ENCODE peak calls at places on chromosomes 2 and 18, in six cellular contexts. Y is GM04503; X is GM23248; E is ovary; K is stimulated activated CD4-positive, alpha-beta T cell treated with anti-CD3 and anti-CD28 coated beads, Interleukin-15, amount 100 ng/mL, for 24 hours; C is CD4-positive, alpha-beta memory T cell. S is an unnamed sample.

GRCh38 chr2:200408428-200409311 is 101.2 kb downstream of the KCTD18 start:
- DNase-seq in E (no peak), X (peak; percentile 93), Y (peak; percentile 60), K (no peak), C (no peak), S (no peak)

GRCh38 chr2:236965021-236965840 is 120.5 kb upstream of the COPS8 start:
- DNase-seq in K (no peak), X (no peak), E (no peak), C (no peak), Y (no peak), S (no peak)

GRCh38 chr2:121519732-121520640 is 10.7 kb upstream of the RNU4ATAC start:
- DNase-seq in E (no peak), X (no peak), Y (no peak), C (no peak), K (no peak), S (no peak)

GRCh38 chr2:39140322-39140847 is 19.5 kb upstream of the SOS1 start:
- DNase-seq in X (no peak), K (no peak), C (no peak), Y (no peak), E (no peak), S (no peak)

GRCh38 chr18:39647627-39648502 is 2082.3 kb upstream of the CELF4 start:
- DNase-seq in Y (peak; percentile 62), X (peak; percentile 87), E (no peak), K (no peak), C (no peak), S (peak; percentile 86)

GRCh38 chr2:120675460-120676130 is 60.1 kb upstream of the GLI2 start:
- DNase-seq in C (peak; percentile 47), E (peak; percentile 78), X (peak; percentile 77), Y (no peak), K (peak; percentile 66), S (no peak)

GRCh38 chr2:68318686-68319396 is 908 bp downstream of the CNRIP1 start:
- DNase-seq in Y (no peak), K (no peak), E (no peak), X (peak; percentile 53), C (no peak), S (no peak)

GRCh38 chr2:24199968-24200590 is 25.2 kb downstream of the FAM228A start:
- DNase-seq in Y (no peak), E (no peak), C (no peak), X (no peak), K (no peak), S (no peak)

GRCh38 chr18:63224574-63224973 is 95.0 kb downstream of the BCL2 start:
- DNase-seq in X (no peak), E (no peak), K (peak; percentile 69), C (peak; percentile 66), Y (no peak), S (no peak)

GRCh38 chr2:27752551-27753237 is 18.8 kb upstream of the MRPL33 start:
- DNase-seq in X (no peak), E (no peak), K (no peak), Y (no peak), C (no peak), S (no peak)

GRCh38 chr2:105184420-105184819 is 57.1 kb upstream of the GPR45 start:
- DNase-seq in C (no peak), K (no peak), Y (no peak), E (no peak), X (no peak), S (no peak)

GRCh38 chr2:231714639-231715498 is 6.5 kb downstream of the PTMA start:
- DNase-seq in C (peak; percentile 74), Y (no peak), K (peak; percentile 91), E (peak; percentile 84), X (peak; percentile 68), S (no peak)

GRCh38 chr18:11553098-11553940 is 56.1 kb upstream of the SLC35G4 start:
- DNase-seq in C (no peak), E (no peak), X (peak; percentile 67), Y (no peak), K (peak; percentile 41), S (no peak)

GRCh38 chr2:24891201-24891600 is 28.8 kb downstream of the ADCY3 start:
- DNase-seq in C (no peak), K (no peak), Y (no peak), E (no peak), X (no peak), S (no peak)

GRCh38 chr2:199382091-199382490 is 75.6 kb downstream of the SATB2 start:
- DNase-seq in Y (no peak), C (no peak), E (no peak), K (no peak), X (no peak), S (no peak)

GRCh38 chr2:176080540-176081355 is 3.0 kb downstream of the EVX2 start:
- DNase-seq in Y (no peak), X (peak; percentile 75), E (no peak), C (no peak), K (peak; percentile 42), S (no peak)

GRCh38 chr2:160228141-160228963 is 28.3 kb upstream of the ITGB6 start:
- DNase-seq in C (no peak), X (peak; percentile 91), K (no peak), Y (no peak), E (no peak), S (peak; percentile 38)

GRCh38 chr2:159064446-159065301 is 96.2 kb downstream of the TANC1 start:
- DNase-seq in E (no peak), X (peak; percentile 33), K (no peak), Y (no peak), C (no peak), S (no peak)

GRCh38 chr2:64606495-64607363 is 47.0 kb downstream of the SERTAD2 start:
- DNase-seq in K (peak; percentile 92), X (peak; percentile 93), C (peak; percentile 94), E (peak; percentile 86), Y (no peak), S (no peak)

GRCh38 chr2:36966370-36967235 is at the start of gene STRN:
- DNase-seq in C (peak; percentile 97), X (peak; percentile 99), K (peak; percentile 98), E (peak; percentile 98), Y (peak; percentile 65), S (peak; percentile 93)

GRCh38 chr2:239602290-239603282 is 201.8 kb upstream of the HDAC4 start:
- DNase-seq in K (peak; percentile 1), X (no peak), C (no peak), E (no peak), Y (no peak), S (no peak)

GRCh38 chr18:59109375-59109774 is 30.3 kb upstream of the SEC11C start:
- DNase-seq in K (no peak), X (peak; percentile 26), C (no peak), E (no peak), Y (no peak), S (peak; percentile 11)

GRCh38 chr2:222892321-222892720 is 31.5 kb downstream of the ACSL3 start:
- DNase-seq in C (no peak), E (no peak), Y (no peak), X (no peak), K (no peak), S (no peak)